ENCODE peak calls at places on chromosomes 11 and 22, in seven cellular contexts. E is mucosa of descending colon, H is cardiac fibroblast, M is psoas muscle, B is body of pancreas, Z is fibroblast of pulmonary artery, F is WTC11. N is an unnamed sample.

GRCh38 chr11:101034076-101034475 is 95.5 kb downstream of the PGR start:
- DNase-seq in E (no peak), H (peak; percentile 10), M (peak; percentile 55), B (peak; percentile 13), Z (peak; percentile 41), F (peak; percentile 11), N (no peak)

GRCh38 chr22:23182289-23183106 is 2.2 kb downstream of the BCR start:
- DNase-seq in E (no peak), H (no peak), M (no peak), B (no peak), Z (no peak), F (no peak), N (peak; percentile 49)

GRCh38 chr22:20577549-20577975 is 70.2 kb downstream of the MED15 start:
- DNase-seq in E (no peak), H (no peak), M (no peak), B (no peak), Z (no peak), F (no peak), N (no peak)

GRCh38 chr11:134659882-134660281 is 247.8 kb upstream of the B3GAT1 start:
- DNase-seq in E (no peak), H (no peak), M (no peak), B (no peak), Z (no peak), F (no peak), N (no peak)

GRCh38 chr11:80163011-80163410 is 722.2 kb upstream of the TENM4 start:
- DNase-seq in E (no peak), H (peak; percentile 8), M (no peak), B (no peak), Z (peak; percentile 33), F (no peak), N (no peak)

GRCh38 chr11:86152006-86152862 is 83.3 kb upstream of the PICALM start:
- DNase-seq in E (no peak), H (peak; percentile 67), M (no peak), B (no peak), Z (peak; percentile 55), F (no peak), N (no peak)

GRCh38 chr22:50115693-50116092 is 25.9 kb downstream of the MOV10L1 start:
- DNase-seq in E (no peak), H (peak; percentile 65), M (no peak), B (no peak), Z (peak; percentile 65), F (no peak), N (no peak)

GRCh38 chr11:41245704-41246398 is 213.6 kb downstream of the LRRC4C start:
- DNase-seq in E (no peak), H (no peak), M (no peak), B (no peak), Z (no peak), F (peak; percentile 35), N (no peak)

GRCh38 chr22:19819209-19819910 is 35.3 kb downstream of the GNB1L start:
- DNase-seq in E (no peak), H (no peak), M (no peak), B (peak; percentile 6), Z (no peak), F (no peak), N (no peak)

GRCh38 chr11:71283960-71284359 is 31.6 kb upstream of the SHANK2 start:
- DNase-seq in E (peak; percentile 94), H (no peak), M (no peak), B (peak; percentile 82), Z (no peak), F (no peak), N (no peak)

GRCh38 chr11:59197990-59198389 is 14.7 kb downstream of the MPEG1 start:
- DNase-seq in E (no peak), H (peak; percentile 80), M (peak; percentile 82), B (peak; percentile 61), Z (peak; percentile 78), F (no peak), N (no peak)

GRCh38 chr11:79244175-79244804 is 196.5 kb downstream of the TENM4 start:
- DNase-seq in E (no peak), H (peak; percentile 95), M (no peak), B (no peak), Z (peak; percentile 94), F (no peak), N (no peak)

GRCh38 chr22:50262460-50262911 is 1.0 kb upstream of the MAPK12 start:
- DNase-seq in E (no peak), H (no peak), M (peak; percentile 83), B (no peak), Z (no peak), F (no peak), N (no peak)

GRCh38 chr11:97622795-97623194 is 1233.0 kb downstream of the JRKL start:
- DNase-seq in E (no peak), H (peak; percentile 68), M (no peak), B (no peak), Z (peak; percentile 55), F (no peak), N (no peak)

GRCh38 chr11:18706330-18707243 is 8.0 kb downstream of the TMEM86A start:
- DNase-seq in E (peak; percentile 68), H (no peak), M (peak; percentile 77), B (peak; percentile 59), Z (peak; percentile 50), F (peak; percentile 69), N (peak; percentile 58)

GRCh38 chr11:107713009-107713408 is 1.2 kb upstream of the SLN start:
- DNase-seq in E (no peak), H (no peak), M (no peak), B (no peak), Z (no peak), F (no peak), N (no peak)

GRCh38 chr11:117604349-117604995 is 192.5 kb downstream of the DSCAML1 start:
- DNase-seq in E (no peak), H (no peak), M (no peak), B (no peak), Z (no peak), F (no peak), N (no peak)

GRCh38 chr22:39939830-39940229 is 20.4 kb upstream of the TMA7B start:
- DNase-seq in E (no peak), H (no peak), M (no peak), B (no peak), Z (no peak), F (no peak), N (no peak)

GRCh38 chr22:40491990-40492631 is 121.7 kb downstream of the SGSM3 start:
- DNase-seq in E (no peak), H (peak; percentile 50), M (no peak), B (no peak), Z (peak; percentile 72), F (no peak), N (peak; percentile 76)

GRCh38 chr11:130023204-130023603 is 20.6 kb upstream of the PRDM10 start:
- DNase-seq in E (no peak), H (peak; percentile 72), M (no peak), B (no peak), Z (peak; percentile 59), F (no peak), N (peak; percentile 60)

GRCh38 chr11:79393362-79394043 is 47.3 kb downstream of the TENM4 start:
- DNase-seq in E (no peak), H (no peak), M (no peak), B (no peak), Z (no peak), F (peak; percentile 57), N (no peak)

GRCh38 chr11:27612932-27613669 is 87.2 kb downstream of the BDNF start:
- DNase-seq in E (no peak), H (peak; percentile 18), M (no peak), B (no peak), Z (no peak), F (no peak), N (no peak)

GRCh38 chr22:17109113-17109865 is 11.9 kb downstream of the TMEM121B start:
- DNase-seq in E (no peak), H (no peak), M (no peak), B (no peak), Z (no peak), F (no peak), N (no peak)

GRCh38 chr11:64553554-64554201 is 37.3 kb upstream of the SLC22A12 start:
- DNase-seq in E (peak; percentile 71), H (peak; percentile 66), M (peak; percentile 81), B (peak; percentile 74), Z (peak; percentile 70), F (peak; percentile 85), N (peak; percentile 75)

GRCh38 chr11:86577663-86578636 is 94.5 kb downstream of the ME3 start:
- DNase-seq in E (peak; percentile 74), H (peak; percentile 97), M (peak; percentile 73), B (peak; percentile 46), Z (peak; percentile 95), F (no peak), N (no peak)

GRCh38 chr22:30290679-30291333 is 1.5 kb upstream of the CASTOR1 start:
- DNase-seq in E (peak; percentile 67), H (peak; percentile 90), M (peak; percentile 90), B (peak; percentile 86), Z (peak; percentile 87), F (no peak), N (no peak)

GRCh38 chr22:19183216-19183615 is 4.7 kb upstream of the SLC25A1 start:
- DNase-seq in E (no peak), H (no peak), M (no peak), B (no peak), Z (no peak), F (no peak), N (no peak)

GRCh38 chr22:40019100-40019499 is 24.3 kb downstream of the FAM83F start:
- DNase-seq in E (no peak), H (no peak), M (no peak), B (no peak), Z (no peak), F (no peak), N (no peak)

GRCh38 chr11:3674189-3674588 is 3.0 kb upstream of the CHRNA10 start:
- DNase-seq in E (no peak), H (peak; percentile 69), M (no peak), B (no peak), Z (peak; percentile 34), F (no peak), N (no peak)

DNA sequence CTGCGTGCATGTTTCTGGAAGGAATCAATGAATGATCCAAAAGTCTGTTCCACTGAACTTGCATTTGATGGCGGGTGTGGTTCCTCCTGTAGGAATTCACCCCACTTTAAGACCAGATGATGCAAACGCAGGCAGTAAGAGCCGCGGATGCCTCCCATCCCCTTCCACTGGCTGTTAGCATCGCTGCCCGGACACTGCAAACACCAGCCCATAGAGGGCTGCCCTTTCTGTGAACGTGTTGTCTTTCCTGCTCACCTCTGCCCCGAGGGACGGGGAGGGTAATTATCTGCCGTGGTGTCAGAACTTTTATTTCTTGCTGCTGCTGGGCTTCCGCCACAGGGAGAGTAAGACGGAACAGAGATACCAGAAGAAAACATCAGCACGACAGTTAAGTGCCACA is 53.0 kb upstream of the NECTIN1 start:
- DNase-seq in E (no peak), H (no peak), M (no peak), B (no peak), Z (no peak), F (peak; percentile 44), N (no peak)
- TF ChIP-seq CTCF in E (no peak), H (no peak), M (no peak), B (no peak), Z (no peak), F (no peak), N (no peak)

GRCh38 chr11:69618237-69618636 is 22.7 kb upstream of the CCND1 start:
- DNase-seq in E (no peak), H (no peak), M (no peak), B (no peak), Z (no peak), F (no peak), N (no peak)
- TF ChIP-seq CTCF in E (no peak), H (no peak), M (no peak), B (no peak), Z (no peak), F (no peak), N (no peak)

GRCh38 chr11:120715239-120715638 is 203.7 kb downstream of the GRIK4 start:
- DNase-seq in E (no peak), H (no peak), M (no peak), B (no peak), Z (peak; percentile 7), F (no peak), N (peak; percentile 70)
- TF ChIP-seq CTCF in E (no peak), H (peak; percentile 32), M (no peak), B (peak; percentile 24), Z (peak; percentile 44), F (peak; percentile 42), N (peak; percentile 60)

GRCh38 chr11:30131535-30131934 is 99.3 kb upstream of the FSHB start:
- DNase-seq in E (no peak), H (no peak), M (no peak), B (no peak), Z (peak; percentile 66), F (no peak), N (peak; percentile 7)
- TF ChIP-seq CTCF in E (no peak), H (no peak), M (no peak), B (peak; percentile 37), Z (peak; percentile 39), F (no peak), N (peak; percentile 33)